ENCODE peak calls at places on chromosomes 13 and 19, in seven cellular contexts. E is H54; Y is activated CD4-positive, alpha-beta T cell treated with anti-CD3 and anti-CD28 coated beads for 48 hours; L is NCI-H2227 treated with DMSO at 0.1 percent for 48 hours; B is activated naive CD4-positive, alpha-beta T cell treated with Interleukin-2 at 50 U/mL for 16 hours; Q is caudate nucleus; G is stimulated activated CD4-positive, alpha-beta T cell treated with anti-CD3 and anti-CD28 coated beads, TNF-alpha, amount 100 ng/mL, for 4 hours. D is an unnamed sample.

GRCh38 chr13:75771818-75772217 is 135.7 kb downstream of the LMO7 start:
- DNase-seq in E (no peak), Y (no peak), L (no peak), B (no peak), Q (no peak), G (no peak), D (peak; percentile 85)

GRCh38 chr19:1019616-1019961 is 1.3 kb downstream of the TMEM259 start:
- DNase-seq in E (no peak), Y (no peak), L (no peak), B (no peak), Q (no peak), G (no peak), D (no peak)

GRCh38 chr13:33799950-33800592 is 17.9 kb upstream of the RFC3 start:
- DNase-seq in E (no peak), Y (no peak), L (peak; percentile 7), B (no peak), Q (no peak), G (no peak), D (peak; percentile 47)

GRCh38 chr13:96947343-96947910 is 46.8 kb downstream of the OXGR1 start:
- DNase-seq in E (no peak), Y (no peak), L (no peak), B (no peak), Q (no peak), G (no peak), D (no peak)

GRCh38 chr13:101523732-101524131 is 71.3 kb downstream of the ITGBL1 start:
- DNase-seq in E (peak; percentile 29), Y (no peak), L (no peak), B (no peak), Q (no peak), G (no peak), D (peak; percentile 89)

GRCh38 chr19:5608271-5608666 is 14.3 kb downstream of the SAFB2 start:
- DNase-seq in E (no peak), Y (no peak), L (no peak), B (no peak), Q (no peak), G (no peak), D (no peak)

GRCh38 chr13:46126552-46127171 is 21.8 kb upstream of the CPB2 start:
- DNase-seq in E (peak; percentile 29), Y (peak; percentile 80), L (peak; percentile 56), B (peak; percentile 70), Q (peak; percentile 41), G (peak; percentile 39), D (peak; percentile 71)

GRCh38 chr13:30121666-30122065 is 185.7 kb downstream of the KATNAL1 start:
- DNase-seq in E (no peak), Y (no peak), L (no peak), B (no peak), Q (no peak), G (no peak), D (peak; percentile 57)

GRCh38 chr13:97477824-97478223 is 43.9 kb downstream of the RAP2A start:
- DNase-seq in E (no peak), Y (no peak), L (no peak), B (no peak), Q (no peak), G (no peak), D (no peak)

GRCh38 chr19:47637550-47637949 is 28.6 kb downstream of the BICRA start:
- DNase-seq in E (no peak), Y (no peak), L (no peak), B (no peak), Q (no peak), G (no peak), D (peak; percentile 83)

GRCh38 chr13:29457299-29457698 is 138.2 kb downstream of the SLC7A1 start:
- DNase-seq in E (no peak), Y (no peak), L (no peak), B (no peak), Q (no peak), G (no peak), D (peak; percentile 89)

GRCh38 chr13:29713841-29714240 is 118.4 kb upstream of the SLC7A1 start:
- DNase-seq in E (no peak), Y (peak; percentile 17), L (no peak), B (no peak), Q (no peak), G (no peak), D (peak; percentile 30)

GRCh38 chr13:23786607-23787006 is 102.6 kb downstream of the MIPEP start:
- DNase-seq in E (no peak), Y (no peak), L (no peak), B (no peak), Q (no peak), G (no peak), D (no peak)

GRCh38 chr13:110301606-110302131 is 5.3 kb downstream of the COL4A1 start:
- DNase-seq in E (no peak), Y (no peak), L (no peak), B (no peak), Q (no peak), G (no peak), D (peak; percentile 96)